ENCODE peak calls at places on chromosome 13, in four cellular contexts. One of them, this sample, is unnamed.

GRCh38 chr13:43269037-43269476 is 245.7 kb downstream of the DNAJC15 start:
- DNase-seq in HepG2: peak
- DNase-seq in K562: no peak
- DNase-seq in H1: no peak
- DNase-seq in this sample: peak

GRCh38 chr13:44088911-44089851 is 209.5 kb downstream of the LACC1 start:
- DNase-seq in H1: no peak
- DNase-seq in K562: no peak
- DNase-seq in HepG2: no peak
- DNase-seq in this sample: no peak

GRCh38 chr13:27379694-27380596 is 44.5 kb upstream of the GTF3A start:
- DNase-seq in H1: peak
- DNase-seq in K562: peak
- DNase-seq in HepG2: peak
- DNase-seq in this sample: peak

GRCh38 chr13:101065314-101065713 is 351.0 kb downstream of the NALCN start:
- DNase-seq in H1: no peak
- DNase-seq in HepG2: no peak
- DNase-seq in K562: no peak
- DNase-seq in this sample: no peak

GRCh38 chr13:46885018-46885417 is 11.8 kb downstream of the HTR2A start:
- DNase-seq in H1: no peak
- DNase-seq in K562: no peak
- DNase-seq in HepG2: no peak
- DNase-seq in this sample: no peak

GRCh38 chr13:46025157-46025556 is 27.4 kb downstream of the ZC3H13 start:
- DNase-seq in H1: no peak
- DNase-seq in HepG2: no peak
- DNase-seq in K562: no peak
- DNase-seq in this sample: no peak

GRCh38 chr13:97030705-97031452 is 36.6 kb upstream of the OXGR1 start:
- DNase-seq in HepG2: peak
- DNase-seq in K562: peak
- DNase-seq in H1: no peak
- DNase-seq in this sample: peak

GRCh38 chr13:43133792-43134191 is 110.4 kb downstream of the DNAJC15 start:
- DNase-seq in H1: no peak
- DNase-seq in HepG2: no peak
- DNase-seq in K562: no peak
- DNase-seq in this sample: no peak

GRCh38 chr13:96075953-96076543 is 13.9 kb upstream of the HS6ST3 start:
- DNase-seq in H1: no peak
- DNase-seq in K562: no peak
- DNase-seq in HepG2: peak
- DNase-seq in this sample: peak

GRCh38 chr13:50678464-50679162 is 164.9 kb downstream of the DLEU7 start:
- DNase-seq in K562: no peak
- DNase-seq in HepG2: no peak
- DNase-seq in H1: no peak
- DNase-seq in this sample: no peak

GRCh38 chr13:67464154-67464553 is 234.0 kb upstream of the PCDH9 start:
- DNase-seq in HepG2: no peak
- DNase-seq in K562: no peak
- DNase-seq in H1: no peak
- DNase-seq in this sample: no peak

GRCh38 chr13:34570954-34571353 is 371.1 kb upstream of the NBEA start:
- DNase-seq in HepG2: no peak
- DNase-seq in H1: no peak
- DNase-seq in K562: no peak
- DNase-seq in this sample: no peak
- H2AFZ ChIP-seq in HepG2: no peak
- H2AFZ ChIP-seq in H1: no peak
- H2AFZ ChIP-seq in K562: no peak
- H2AFZ ChIP-seq in this sample: no peak

GRCh38 chr13:113119166-113119821 is 3.3 kb upstream of the F10 start:
- DNase-seq in HepG2: no peak
- DNase-seq in H1: no peak
- DNase-seq in K562: no peak
- DNase-seq in this sample: no peak

GRCh38 chr13:113118328-113119021 is 4.1 kb upstream of the F10 start:
- DNase-seq in H1: no peak
- DNase-seq in HepG2: no peak
- DNase-seq in K562: no peak
- DNase-seq in this sample: no peak

GRCh38 chr13:113117335-113117872 is 5.2 kb upstream of the F10 start:
- DNase-seq in H1: no peak
- DNase-seq in K562: no peak
- DNase-seq in HepG2: no peak
- DNase-seq in this sample: no peak

GRCh38 chr13:113116871-113117271 is 5.7 kb upstream of the F10 start:
- DNase-seq in K562: no peak
- DNase-seq in H1: no peak
- DNase-seq in HepG2: no peak
- DNase-seq in this sample: no peak

DNA sequence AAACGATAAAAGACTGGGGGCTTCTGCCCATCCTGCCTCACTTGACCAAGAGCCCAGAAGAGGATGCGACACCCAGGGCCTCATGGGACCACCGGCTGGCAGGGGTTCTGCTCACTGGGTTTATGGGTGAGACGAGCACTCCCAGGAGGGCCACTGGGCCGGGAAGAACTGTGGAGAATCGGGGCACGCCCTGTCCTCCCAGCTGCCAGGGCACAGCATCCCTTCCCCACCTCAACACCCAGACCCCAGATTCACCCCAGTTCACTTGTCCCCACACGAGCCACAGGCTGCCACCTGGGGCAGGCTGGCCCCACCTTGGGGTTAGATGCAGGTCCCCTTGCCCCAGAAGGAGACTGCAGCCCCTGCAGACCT is 4.7 kb upstream of the F10 start:
- DNase-seq in HepG2: no peak
- DNase-seq in H1: no peak
- DNase-seq in K562: no peak
- DNase-seq in this sample: no peak
- TF ChIP-seq JUN in HepG2: no peak
- TF ChIP-seq JUN in H1: no peak
- TF ChIP-seq JUN in K562: no peak
- TF ChIP-seq JUN in this sample: no peak

GRCh38 chr13:111079375-111079774 is 35.7 kb upstream of the ARHGEF7 start:
- DNase-seq in K562: no peak
- DNase-seq in HepG2: no peak
- DNase-seq in H1: no peak
- DNase-seq in this sample: no peak

GRCh38 chr13:111080642-111081041 is 34.5 kb upstream of the ARHGEF7 start:
- DNase-seq in HepG2: no peak
- DNase-seq in H1: no peak
- DNase-seq in K562: no peak
- DNase-seq in this sample: no peak

GRCh38 chr13:111076156-111077013 is 38.7 kb upstream of the ARHGEF7 start:
- DNase-seq in K562: no peak
- DNase-seq in H1: no peak
- DNase-seq in HepG2: no peak
- DNase-seq in this sample: no peak

DNA sequence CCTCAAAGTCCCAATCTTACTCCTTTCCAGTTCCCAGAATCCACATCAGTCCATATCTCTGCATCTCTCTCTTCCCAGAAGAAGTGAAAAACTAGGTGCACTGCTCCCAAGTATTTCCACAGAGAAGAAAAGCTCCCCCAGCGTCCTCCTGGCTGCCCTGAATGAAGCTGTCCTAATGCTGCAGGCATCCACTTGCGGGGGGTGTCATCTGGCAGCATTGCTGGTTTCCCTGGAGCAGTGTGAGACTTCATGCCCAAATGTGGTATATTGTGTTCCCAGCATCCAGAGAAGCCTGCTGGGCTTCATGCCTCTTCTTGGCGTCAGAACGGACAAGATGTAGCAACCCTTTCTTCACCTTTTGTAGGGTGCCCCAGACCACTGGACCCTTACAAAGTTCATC is 32.9 kb upstream of the ARHGEF7 start:
- DNase-seq in H1: no peak
- DNase-seq in HepG2: no peak
- DNase-seq in K562: no peak
- DNase-seq in this sample: no peak
- H2AFZ ChIP-seq in H1: no peak
- H2AFZ ChIP-seq in HepG2: no peak
- H2AFZ ChIP-seq in K562: no peak
- H2AFZ ChIP-seq in this sample: no peak

GRCh38 chr13:52835071-52835793 is 13.2 kb downstream of the PCDH8 start:
- DNase-seq in HepG2: no peak
- DNase-seq in H1: no peak
- DNase-seq in K562: no peak
- DNase-seq in this sample: no peak

GRCh38 chr13:52837850-52838249 is 10.6 kb downstream of the PCDH8 start:
- DNase-seq in H1: no peak
- DNase-seq in K562: no peak
- DNase-seq in HepG2: no peak
- DNase-seq in this sample: no peak

GRCh38 chr13:52832268-52832667 is 16.2 kb downstream of the PCDH8 start:
- DNase-seq in HepG2: no peak
- DNase-seq in H1: no peak
- DNase-seq in K562: no peak
- DNase-seq in this sample: no peak

GRCh38 chr13:52830946-52831345 is 17.5 kb downstream of the PCDH8 start:
- DNase-seq in K562: no peak
- DNase-seq in HepG2: no peak
- DNase-seq in H1: no peak
- DNase-seq in this sample: no peak

GRCh38 chr13:52833261-52833660 is 15.2 kb downstream of the PCDH8 start:
- DNase-seq in HepG2: no peak
- DNase-seq in H1: no peak
- DNase-seq in K562: no peak
- DNase-seq in this sample: no peak
- TF ChIP-seq JUN in HepG2: no peak
- TF ChIP-seq JUN in H1: no peak
- TF ChIP-seq JUN in K562: no peak
- TF ChIP-seq JUN in this sample: no peak

DNA sequence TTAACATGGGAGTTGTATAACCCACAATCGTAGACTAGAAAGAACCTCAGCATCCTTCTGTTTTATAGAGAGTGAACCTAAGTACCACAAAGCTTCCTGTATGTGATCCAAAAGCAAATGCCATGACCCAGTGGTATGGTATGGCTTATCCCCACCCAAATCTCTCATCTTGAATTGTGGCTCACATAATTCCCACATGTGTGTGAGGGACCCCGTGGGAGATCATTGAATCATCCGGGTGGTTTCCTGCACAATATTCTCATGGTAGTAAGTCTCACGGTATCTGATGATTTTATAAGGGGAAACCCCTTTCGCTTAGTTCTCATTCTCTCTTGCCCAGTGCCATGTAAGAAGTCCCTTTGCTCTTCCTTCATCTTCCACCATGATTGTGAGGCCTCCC is 587.9 kb downstream of the LMO7 start:
- DNase-seq in HepG2: no peak
- DNase-seq in K562: no peak
- DNase-seq in H1: no peak
- DNase-seq in this sample: no peak
- H2AFZ ChIP-seq in HepG2: no peak
- H2AFZ ChIP-seq in K562: no peak
- H2AFZ ChIP-seq in H1: no peak
- H2AFZ ChIP-seq in this sample: no peak

DNA sequence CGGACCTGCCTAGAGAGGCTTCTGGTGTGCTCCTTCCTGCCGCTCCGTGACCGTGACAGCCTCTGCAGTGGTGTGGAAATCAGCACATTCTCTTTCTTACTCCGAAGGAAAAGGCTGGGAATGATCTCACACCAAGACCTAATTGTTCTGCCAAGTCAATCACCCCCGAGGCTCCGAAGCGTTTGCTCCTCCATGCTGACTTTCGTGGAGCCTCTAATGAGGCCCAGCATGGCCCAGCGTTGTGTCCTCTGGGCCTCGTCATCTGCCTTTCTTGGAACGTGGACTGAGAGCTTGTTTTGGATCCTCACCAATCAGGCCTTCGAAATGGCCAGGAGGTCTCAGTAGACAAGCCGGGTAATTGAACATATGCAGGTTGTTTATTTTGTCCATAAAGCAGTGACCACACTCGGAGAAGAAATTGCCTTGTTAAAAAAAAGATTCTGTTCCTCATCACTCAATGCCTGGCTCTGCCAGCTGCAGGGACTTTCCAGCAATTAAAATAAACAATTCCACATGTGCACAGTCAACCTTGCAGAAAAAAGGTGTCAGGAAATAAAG is 107.1 kb downstream of the UBL3 start:
- DNase-seq in K562: no peak
- DNase-seq in H1: no peak
- DNase-seq in HepG2: no peak
- DNase-seq in this sample: peak
- TF ChIP-seq JUN in K562: no peak
- TF ChIP-seq JUN in H1: no peak
- TF ChIP-seq JUN in HepG2: no peak
- TF ChIP-seq JUN in this sample: no peak

GRCh38 chr13:99385161-99385560 is 78.0 kb upstream of the GPR183 start:
- DNase-seq in K562: no peak
- DNase-seq in H1: no peak
- DNase-seq in HepG2: no peak
- DNase-seq in this sample: no peak

GRCh38 chr13:99386495-99386894 is 79.3 kb upstream of the GPR183 start:
- DNase-seq in HepG2: no peak
- DNase-seq in H1: no peak
- DNase-seq in K562: no peak
- DNase-seq in this sample: no peak

GRCh38 chr13:99384468-99384867 is 77.3 kb upstream of the GPR183 start:
- DNase-seq in HepG2: no peak
- DNase-seq in K562: no peak
- DNase-seq in H1: no peak
- DNase-seq in this sample: no peak

GRCh38 chr13:99386911-99387788 is 80.0 kb upstream of the GPR183 start:
- DNase-seq in H1: peak
- DNase-seq in HepG2: peak
- DNase-seq in K562: peak
- DNase-seq in this sample: peak

DNA sequence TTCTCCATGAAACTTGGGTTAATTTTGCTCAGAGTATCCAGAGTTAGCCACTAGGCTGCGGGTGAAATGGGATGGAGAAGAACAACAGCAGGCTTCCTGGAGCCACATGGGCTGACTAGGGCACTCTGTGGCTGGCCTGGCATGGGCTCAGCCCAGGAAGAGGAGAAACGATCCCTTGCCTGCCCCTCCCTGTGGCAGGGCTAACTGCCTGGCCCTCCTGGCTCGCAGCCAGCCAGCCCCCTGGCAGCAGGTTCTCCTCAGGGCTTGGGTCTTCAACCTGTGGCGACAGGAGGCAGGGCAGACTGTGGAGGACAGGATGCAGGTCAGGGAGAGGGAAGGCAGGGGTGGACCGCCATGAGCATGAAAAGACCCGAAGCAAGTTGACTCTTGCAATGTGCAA is 78.7 kb upstream of the GPR183 start:
- DNase-seq in HepG2: no peak
- DNase-seq in K562: no peak
- DNase-seq in H1: no peak
- DNase-seq in this sample: no peak
- H2AFZ ChIP-seq in HepG2: no peak
- H2AFZ ChIP-seq in K562: no peak
- H2AFZ ChIP-seq in H1: no peak
- H2AFZ ChIP-seq in this sample: no peak

This sample was measured in endothelial cell of umbilical vein.